ENCODE peak calls at places on chromosomes 4 and X, in nine cellular contexts. One of them, this sample, is unnamed. For H3K4me1, the result is how much of the 10 kb centered on the place peaks cover.

GRCh38 chr4:140829825-140830224 is 73.6 kb upstream of the TBC1D9 start:
- DNase-seq in A549: no peak
- DNase-seq in K562: no peak
- DNase-seq in right lobe of liver: no peak
- DNase-seq in colonic mucosa: no peak
- DNase-seq in thoracic aorta: no peak
- DNase-seq in fibroblast of lung: no peak
- DNase-seq in PC-3: no peak
- DNase-seq in tibial artery: no peak
- DNase-seq in this sample: no peak

GRCh38 chr4:184408021-184408710 is 66.2 kb downstream of the IRF2 start:
- DNase-seq in A549: no peak
- DNase-seq in K562: no peak
- DNase-seq in right lobe of liver: no peak
- DNase-seq in colonic mucosa: no peak
- DNase-seq in thoracic aorta: no peak
- DNase-seq in fibroblast of lung: peak
- DNase-seq in PC-3: peak
- DNase-seq in tibial artery: no peak
- DNase-seq in this sample: no peak

GRCh38 chrX:50629774-50630173 is 159.1 kb upstream of the DGKK start:
- DNase-seq in A549: no peak
- DNase-seq in K562: no peak
- DNase-seq in right lobe of liver: no peak
- DNase-seq in colonic mucosa: no peak
- DNase-seq in thoracic aorta: no peak
- DNase-seq in fibroblast of lung: no peak
- DNase-seq in PC-3: no peak
- DNase-seq in tibial artery: no peak
- DNase-seq in this sample: no peak

GRCh38 chrX:71291381-71291780 is 7.9 kb downstream of the NONO start:
- DNase-seq in A549: no peak
- DNase-seq in K562: no peak
- DNase-seq in right lobe of liver: no peak
- DNase-seq in colonic mucosa: no peak
- DNase-seq in thoracic aorta: no peak
- DNase-seq in fibroblast of lung: peak
- DNase-seq in PC-3: no peak
- DNase-seq in tibial artery: no peak
- DNase-seq in this sample: no peak

GRCh38 chrX:74514384-74514783 is 93.1 kb downstream of the SLC16A2 start:
- DNase-seq in A549: no peak
- DNase-seq in K562: no peak
- DNase-seq in right lobe of liver: peak
- DNase-seq in colonic mucosa: no peak
- DNase-seq in thoracic aorta: no peak
- DNase-seq in fibroblast of lung: no peak
- DNase-seq in PC-3: no peak
- DNase-seq in tibial artery: no peak
- DNase-seq in this sample: peak

GRCh38 chr4:173370130-173370476 is 651 bp upstream of the SAP30 start:
- DNase-seq in A549: peak
- DNase-seq in K562: peak
- DNase-seq in right lobe of liver: peak
- DNase-seq in colonic mucosa: no peak
- DNase-seq in thoracic aorta: peak
- DNase-seq in fibroblast of lung: no peak
- DNase-seq in PC-3: no peak
- DNase-seq in tibial artery: peak
- DNase-seq in this sample: no peak

GRCh38 chr4:79576480-79576803 is 168.4 kb upstream of the GK2 start:
- DNase-seq in A549: no peak
- DNase-seq in K562: peak
- DNase-seq in right lobe of liver: no peak
- DNase-seq in colonic mucosa: no peak
- DNase-seq in thoracic aorta: no peak
- DNase-seq in fibroblast of lung: peak
- DNase-seq in PC-3: peak
- DNase-seq in tibial artery: no peak
- DNase-seq in this sample: no peak

GRCh38 chr4:85886665-85887064 is 411.7 kb downstream of the ARHGAP24 start:
- DNase-seq in A549: no peak
- DNase-seq in K562: no peak
- DNase-seq in right lobe of liver: no peak
- DNase-seq in colonic mucosa: no peak
- DNase-seq in thoracic aorta: no peak
- DNase-seq in fibroblast of lung: no peak
- DNase-seq in PC-3: peak
- DNase-seq in tibial artery: no peak
- DNase-seq in this sample: no peak

GRCh38 chr4:184850431-184851199 is 24.8 kb upstream of the ACSL1 start:
- DNase-seq in A549: no peak
- DNase-seq in K562: no peak
- DNase-seq in right lobe of liver: no peak
- DNase-seq in colonic mucosa: no peak
- DNase-seq in thoracic aorta: no peak
- DNase-seq in fibroblast of lung: no peak
- DNase-seq in PC-3: no peak
- DNase-seq in tibial artery: no peak
- DNase-seq in this sample: no peak

GRCh38 chr4:142379277-142380051 is 466.6 kb downstream of the INPP4B start:
- DNase-seq in A549: no peak
- DNase-seq in K562: no peak
- DNase-seq in right lobe of liver: no peak
- DNase-seq in colonic mucosa: no peak
- DNase-seq in thoracic aorta: no peak
- DNase-seq in fibroblast of lung: peak
- DNase-seq in PC-3: peak
- DNase-seq in tibial artery: no peak
- DNase-seq in this sample: peak

GRCh38 chr4:2832309-2832980 is 11.2 kb upstream of the ADD1 start:
- DNase-seq in A549: no peak
- DNase-seq in K562: no peak
- DNase-seq in right lobe of liver: peak
- DNase-seq in colonic mucosa: no peak
- DNase-seq in thoracic aorta: no peak
- DNase-seq in fibroblast of lung: no peak
- DNase-seq in PC-3: no peak
- DNase-seq in tibial artery: no peak
- DNase-seq in this sample: peak

GRCh38 chr4:38113136-38113535 is 152.9 kb downstream of the PTTG2 start:
- DNase-seq in A549: no peak
- DNase-seq in K562: no peak
- DNase-seq in right lobe of liver: no peak
- DNase-seq in colonic mucosa: no peak
- DNase-seq in thoracic aorta: no peak
- DNase-seq in fibroblast of lung: no peak
- DNase-seq in PC-3: no peak
- DNase-seq in tibial artery: no peak
- DNase-seq in this sample: peak

GRCh38 chr4:76361689-76362412 is 55.3 kb downstream of the STBD1 start:
- DNase-seq in A549: no peak
- DNase-seq in K562: no peak
- DNase-seq in right lobe of liver: no peak
- DNase-seq in colonic mucosa: no peak
- DNase-seq in thoracic aorta: no peak
- DNase-seq in fibroblast of lung: no peak
- DNase-seq in PC-3: no peak
- DNase-seq in tibial artery: no peak
- DNase-seq in this sample: no peak

GRCh38 chr4:154743683-154744340 is at the start of gene LRAT:
- DNase-seq in A549: peak
- DNase-seq in K562: peak
- DNase-seq in right lobe of liver: peak
- DNase-seq in colonic mucosa: peak
- DNase-seq in thoracic aorta: no peak
- DNase-seq in fibroblast of lung: no peak
- DNase-seq in PC-3: peak
- DNase-seq in tibial artery: no peak
- DNase-seq in this sample: peak

GRCh38 chrX:45165726-45166125 is 35.0 kb downstream of the DIPK2B start:
- DNase-seq in A549: no peak
- DNase-seq in K562: no peak
- DNase-seq in right lobe of liver: no peak
- DNase-seq in colonic mucosa: no peak
- DNase-seq in thoracic aorta: no peak
- DNase-seq in fibroblast of lung: no peak
- DNase-seq in PC-3: no peak
- DNase-seq in tibial artery: no peak
- DNase-seq in this sample: no peak

GRCh38 chrX:51461053-51462050 is 35.0 kb downstream of the NUDT11 start:
- DNase-seq in A549: peak
- DNase-seq in K562: peak
- DNase-seq in right lobe of liver: no peak
- DNase-seq in colonic mucosa: no peak
- DNase-seq in thoracic aorta: no peak
- DNase-seq in fibroblast of lung: peak
- DNase-seq in PC-3: peak
- DNase-seq in tibial artery: no peak
- DNase-seq in this sample: no peak

GRCh38 chrX:15293471-15293870 is 22.0 kb downstream of the ASB11 start:
- DNase-seq in A549: no peak
- DNase-seq in K562: no peak
- DNase-seq in right lobe of liver: no peak
- DNase-seq in colonic mucosa: no peak
- DNase-seq in thoracic aorta: no peak
- DNase-seq in fibroblast of lung: no peak
- DNase-seq in PC-3: peak
- DNase-seq in tibial artery: no peak
- DNase-seq in this sample: no peak

DNA sequence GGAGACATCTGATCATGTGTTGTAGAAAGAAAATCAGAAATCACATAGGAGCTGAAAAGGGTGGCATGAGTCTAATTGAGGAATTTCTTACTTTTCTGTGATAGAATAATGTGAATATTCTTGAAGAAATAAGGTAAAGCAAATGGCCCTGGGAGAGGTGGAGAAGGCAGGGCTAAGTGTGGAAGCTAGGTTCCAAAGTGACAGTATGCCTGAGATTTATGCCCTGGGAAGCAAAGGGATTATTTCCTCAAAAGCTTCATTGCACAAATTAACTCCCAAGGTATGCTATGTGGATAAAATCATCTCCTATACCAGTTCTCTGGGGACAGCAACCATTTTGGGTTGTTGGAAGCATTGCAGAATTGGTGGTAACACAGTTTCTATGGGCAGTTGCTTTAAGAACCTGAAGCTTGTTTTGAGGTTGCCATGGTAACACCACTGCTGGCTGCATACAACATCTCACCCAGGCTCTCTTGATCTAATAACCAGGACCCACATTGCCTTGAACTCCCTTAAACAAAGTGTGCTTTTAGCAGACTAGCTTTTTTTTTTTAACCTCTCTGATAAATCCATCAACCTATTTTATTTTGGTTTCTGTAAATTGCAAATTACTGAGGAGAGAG is 21.0 kb downstream of the MAOA start:
- DNase-seq in A549: no peak
- DNase-seq in K562: no peak
- DNase-seq in right lobe of liver: no peak
- DNase-seq in colonic mucosa: no peak
- DNase-seq in thoracic aorta: no peak
- DNase-seq in fibroblast of lung: peak
- DNase-seq in PC-3: no peak
- DNase-seq in tibial artery: no peak
- DNase-seq in this sample: no peak
- H3K27ac ChIP-seq in A549: no peak
- H3K27ac ChIP-seq in K562: no peak
- H3K27ac ChIP-seq in right lobe of liver: no peak
- H3K27ac ChIP-seq in colonic mucosa: peak
- H3K27ac ChIP-seq in thoracic aorta: no peak
- H3K27ac ChIP-seq in fibroblast of lung: no peak
- H3K27ac ChIP-seq in PC-3: no peak
- H3K27ac ChIP-seq in tibial artery: no peak
- H3K27ac ChIP-seq in this sample: no peak

GRCh38 chr4:4962928-4963327 is 56.3 kb downstream of the CYTL1 start:
- DNase-seq in A549: no peak
- DNase-seq in K562: no peak
- DNase-seq in right lobe of liver: no peak
- DNase-seq in colonic mucosa: no peak
- DNase-seq in thoracic aorta: no peak
- DNase-seq in fibroblast of lung: no peak
- DNase-seq in PC-3: no peak
- DNase-seq in tibial artery: no peak
- DNase-seq in this sample: no peak
- TF ChIP-seq CTCF in A549: no peak
- TF ChIP-seq CTCF in K562: no peak
- TF ChIP-seq CTCF in right lobe of liver: no peak
- TF ChIP-seq CTCF in colonic mucosa: no peak
- TF ChIP-seq CTCF in thoracic aorta: no peak
- TF ChIP-seq CTCF in fibroblast of lung: no peak
- TF ChIP-seq CTCF in PC-3: no peak
- TF ChIP-seq CTCF in tibial artery: no peak
- TF ChIP-seq CTCF in this sample: no peak

GRCh38 chrX:154733072-154733425 is 17.8 kb downstream of the GAB3 start:
- DNase-seq in A549: no peak
- DNase-seq in K562: no peak
- DNase-seq in right lobe of liver: no peak
- DNase-seq in colonic mucosa: no peak
- DNase-seq in thoracic aorta: no peak
- DNase-seq in fibroblast of lung: peak
- DNase-seq in PC-3: peak
- DNase-seq in tibial artery: no peak
- DNase-seq in this sample: no peak
- H3K4me1 ChIP-seq in A549: half or more
- H3K4me1 ChIP-seq in K562: under half
- H3K4me1 ChIP-seq in right lobe of liver: under half
- H3K4me1 ChIP-seq in colonic mucosa: under half
- H3K4me1 ChIP-seq in thoracic aorta: half or more
- H3K4me1 ChIP-seq in fibroblast of lung: under half
- H3K4me1 ChIP-seq in PC-3: half or more
- H3K4me1 ChIP-seq in tibial artery: half or more
- H3K4me1 ChIP-seq in this sample: under half

GRCh38 chrX:133415276-133416105 is at the start of gene GPC4:
- DNase-seq in A549: peak
- DNase-seq in K562: no peak
- DNase-seq in right lobe of liver: peak
- DNase-seq in colonic mucosa: peak
- DNase-seq in thoracic aorta: no peak
- DNase-seq in fibroblast of lung: peak
- DNase-seq in PC-3: peak
- DNase-seq in tibial artery: peak
- DNase-seq in this sample: peak
- H3K27ac ChIP-seq in A549: no peak
- H3K27ac ChIP-seq in K562: no peak
- H3K27ac ChIP-seq in right lobe of liver: no peak
- H3K27ac ChIP-seq in colonic mucosa: peak
- H3K27ac ChIP-seq in thoracic aorta: peak
- H3K27ac ChIP-seq in fibroblast of lung: no peak
- H3K27ac ChIP-seq in PC-3: no peak
- H3K27ac ChIP-seq in tibial artery: peak
- H3K27ac ChIP-seq in this sample: no peak

DNA sequence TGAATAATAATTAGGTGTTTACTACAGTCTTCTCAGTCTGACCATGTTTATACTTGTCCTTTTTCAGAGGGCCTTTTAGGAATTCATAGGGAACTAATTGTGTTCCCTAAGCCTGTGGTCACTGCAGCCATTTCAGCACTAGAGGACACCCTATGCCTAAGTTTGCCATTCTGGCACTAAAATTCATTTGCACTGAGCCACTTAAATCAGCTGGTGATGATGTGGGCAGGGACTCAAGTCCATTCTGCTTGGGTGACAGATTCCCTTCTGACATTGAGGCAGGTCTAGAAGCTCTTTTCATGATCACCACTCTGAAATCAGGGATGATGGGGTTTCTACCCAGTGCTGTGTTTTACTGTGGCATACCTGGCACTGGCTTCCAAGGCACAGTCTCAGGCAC is 1178.9 kb upstream of the DIAPH2 start:
- DNase-seq in A549: no peak
- DNase-seq in K562: no peak
- DNase-seq in right lobe of liver: no peak
- DNase-seq in colonic mucosa: no peak
- DNase-seq in thoracic aorta: no peak
- DNase-seq in fibroblast of lung: no peak
- DNase-seq in PC-3: no peak
- DNase-seq in tibial artery: no peak
- DNase-seq in this sample: peak
- TF ChIP-seq CTCF in A549: no peak
- TF ChIP-seq CTCF in K562: no peak
- TF ChIP-seq CTCF in right lobe of liver: peak
- TF ChIP-seq CTCF in colonic mucosa: no peak
- TF ChIP-seq CTCF in thoracic aorta: no peak
- TF ChIP-seq CTCF in fibroblast of lung: no peak
- TF ChIP-seq CTCF in PC-3: peak
- TF ChIP-seq CTCF in tibial artery: no peak
- TF ChIP-seq CTCF in this sample: peak

This sample was measured in endodermal cell.